ENCODE peak calls at places on chromosomes 4 and X, in nine cellular contexts. D is EL; A is hypothalamus; I is GM20000; H is NCI-H748 treated with DMSO at 0.1 percent for 48 hours; V is GM06990; F is A172; Y is stimulated activated CD4-positive, alpha-beta T cell treated with anti-CD3 and anti-CD28 coated beads, Interleukin-12 subunit alpha, Interleukin-12 subunit beta, amount 100 ng/mL, for 48 hours; X is T-helper 1 cell. U is an unnamed sample.

GRCh38 chr4:4443821-4444220 is 56.9 kb downstream of the NSG1 start:
- DNase-seq in D (peak; percentile 63), A (no peak), I (no peak), H (no peak), V (no peak), F (peak; percentile 72), Y (no peak), X (no peak), U (no peak)

GRCh38 chr4:128716325-128716724 is 93.2 kb upstream of the JADE1 start:
- DNase-seq in D (no peak), A (no peak), I (no peak), H (no peak), V (no peak), F (no peak), Y (no peak), X (no peak), U (no peak)

GRCh38 chr4:72319596-72319995 is 249.4 kb downstream of the ADAMTS3 start:
- DNase-seq in D (peak; percentile 74), A (no peak), I (no peak), H (no peak), V (no peak), F (peak; percentile 46), Y (no peak), X (no peak), U (no peak)

GRCh38 chr4:184265566-184266351 is 48.1 kb upstream of the ENPP6 start:
- DNase-seq in D (peak; percentile 51), A (no peak), I (peak; percentile 44), H (no peak), V (peak; percentile 39), F (peak; percentile 86), Y (no peak), X (no peak), U (no peak)

GRCh38 chr4:17690898-17691297 is 76.5 kb downstream of the MED28 start:
- DNase-seq in D (no peak), A (no peak), I (no peak), H (no peak), V (no peak), F (peak; percentile 11), Y (no peak), X (no peak), U (no peak)

GRCh38 chr4:44629280-44629866 is 22.1 kb downstream of the YIPF7 start:
- DNase-seq in D (peak; percentile 36), A (no peak), I (peak; percentile 42), H (peak; percentile 6), V (peak; percentile 28), F (peak; percentile 58), Y (no peak), X (no peak), U (peak; percentile 74)

GRCh38 chr4:10086506-10087120 is 30.0 kb downstream of the WDR1 start:
- DNase-seq in D (no peak), A (no peak), I (no peak), H (no peak), V (no peak), F (no peak), Y (no peak), X (no peak), U (no peak)

GRCh38 chr4:8709729-8710360 is 117.3 kb downstream of the CPZ start:
- DNase-seq in D (no peak), A (no peak), I (no peak), H (no peak), V (no peak), F (no peak), Y (no peak), X (no peak), U (no peak)

GRCh38 chrX:37776283-37776986 is 3.4 kb upstream of the CYBB start:
- DNase-seq in D (no peak), A (no peak), I (no peak), H (no peak), V (peak; percentile 22), F (no peak), Y (no peak), X (no peak), U (no peak)

GRCh38 chrX:24468245-24468644 is 3.2 kb downstream of the PDK3 start:
- DNase-seq in D (no peak), A (no peak), I (no peak), H (no peak), V (no peak), F (no peak), Y (no peak), X (no peak), U (no peak)

GRCh38 chr4:52510939-52511583 is 148.0 kb downstream of the USP46 start:
- DNase-seq in D (no peak), A (no peak), I (no peak), H (no peak), V (no peak), F (no peak), Y (no peak), X (no peak), U (no peak)

GRCh38 chrX:8364369-8365141 is 100.1 kb upstream of the VCX3B start:
- DNase-seq in D (no peak), A (no peak), I (no peak), H (peak; percentile 46), V (no peak), F (peak; percentile 41), Y (no peak), X (no peak), U (peak; percentile 76)

U was measured in NCI-H82.